ENCODE peak calls at places on chromosome 16, in four cellular contexts. B is breast epithelium, Q is astrocyte of the spinal cord, J is HCT116. H is an unnamed sample.

GRCh38 chr16:74304164-74304834 is 7.7 kb downstream of the PSMD7 start:
- DNase-seq in B (no peak), Q (no peak), J (no peak), H (no peak)

GRCh38 chr16:76787394-76787793 is 403.6 kb upstream of the MON1B start:
- DNase-seq in B (no peak), Q (no peak), J (no peak), H (no peak)

GRCh38 chr16:11989238-11990160 is 13.0 kb downstream of the SNX29 start:
- DNase-seq in B (no peak), Q (no peak), J (no peak), H (no peak)

GRCh38 chr16:1494711-1495110 is 1.6 kb downstream of the TELO2 start:
- DNase-seq in B (no peak), Q (no peak), J (no peak), H (no peak)

GRCh38 chr16:17078950-17079631 is 391.7 kb downstream of the XYLT1 start:
- DNase-seq in B (no peak), Q (no peak), J (no peak), H (no peak)

GRCh38 chr16:78537511-78537910 is 438.1 kb downstream of the WWOX start:
- DNase-seq in B (no peak), Q (no peak), J (no peak), H (no peak)

GRCh38 chr16:48082516-48082915 is 73.3 kb downstream of the ABCC12 start:
- DNase-seq in B (no peak), Q (peak; percentile 88), J (no peak), H (no peak)

GRCh38 chr16:47617732-47618131 is 156.6 kb downstream of the PHKB start:
- DNase-seq in B (no peak), Q (peak; percentile 13), J (peak; percentile 6), H (no peak)

GRCh38 chr16:89365044-89365467 is 125.3 kb downstream of the ANKRD11 start:
- DNase-seq in B (no peak), Q (peak; percentile 67), J (no peak), H (no peak)

GRCh38 chr16:81137012-81137335 is 40.8 kb upstream of the GCSH start:
- DNase-seq in B (peak; percentile 75), Q (peak; percentile 20), J (no peak), H (peak; percentile 8)

GRCh38 chr16:4327782-4328579 is 12.1 kb downstream of the GLIS2 start:
- DNase-seq in B (peak; percentile 84), Q (peak; percentile 62), J (no peak), H (no peak)

GRCh38 chr16:89319883-89320716 is 102.6 kb downstream of the ZNF778 start:
- DNase-seq in B (no peak), Q (peak; percentile 89), J (no peak), H (no peak)

GRCh38 chr16:51012396-51012795 is 138.7 kb downstream of the SALL1 start:
- DNase-seq in B (no peak), Q (no peak), J (no peak), H (no peak)

GRCh38 chr16:28607116-28607623 is 2.7 kb downstream of the SULT1A1 start:
- DNase-seq in B (peak; percentile 34), Q (no peak), J (no peak), H (no peak)

GRCh38 chr16:50036426-50036825 is 11.4 kb downstream of the CNEP1R1 start:
- DNase-seq in B (no peak), Q (no peak), J (no peak), H (no peak)

GRCh38 chr16:16075463-16076399 is 126.3 kb downstream of the ABCC1 start:
- DNase-seq in B (no peak), Q (no peak), J (no peak), H (no peak)

GRCh38 chr16:52569296-52569695 is 22.4 kb upstream of the TOX3 start:
- DNase-seq in B (no peak), Q (no peak), J (no peak), H (no peak)

GRCh38 chr16:73057369-73058210 is 9.7 kb upstream of the ZFHX3 start:
- DNase-seq in B (no peak), Q (no peak), J (no peak), H (no peak)

GRCh38 chr16:73056383-73056782 is 8.5 kb upstream of the ZFHX3 start:
- DNase-seq in B (no peak), Q (no peak), J (no peak), H (no peak)

GRCh38 chr16:73058616-73059409 is 10.9 kb upstream of the ZFHX3 start:
- DNase-seq in B (no peak), Q (no peak), J (peak; percentile 38), H (no peak)

GRCh38 chr16:73058221-73058615 is 10.3 kb upstream of the ZFHX3 start:
- DNase-seq in B (no peak), Q (no peak), J (no peak), H (no peak)

GRCh38 chr16:73056911-73057310 is 9.0 kb upstream of the ZFHX3 start:
- DNase-seq in B (no peak), Q (no peak), J (no peak), H (no peak)
- H3K4me3 ChIP-seq in B (peak overlapping the region; percentile 90), Q (peak overlapping the region; percentile 77), J (peak overlapping the region; percentile 59), H (peak overlapping the region; percentile 68)

DNA sequence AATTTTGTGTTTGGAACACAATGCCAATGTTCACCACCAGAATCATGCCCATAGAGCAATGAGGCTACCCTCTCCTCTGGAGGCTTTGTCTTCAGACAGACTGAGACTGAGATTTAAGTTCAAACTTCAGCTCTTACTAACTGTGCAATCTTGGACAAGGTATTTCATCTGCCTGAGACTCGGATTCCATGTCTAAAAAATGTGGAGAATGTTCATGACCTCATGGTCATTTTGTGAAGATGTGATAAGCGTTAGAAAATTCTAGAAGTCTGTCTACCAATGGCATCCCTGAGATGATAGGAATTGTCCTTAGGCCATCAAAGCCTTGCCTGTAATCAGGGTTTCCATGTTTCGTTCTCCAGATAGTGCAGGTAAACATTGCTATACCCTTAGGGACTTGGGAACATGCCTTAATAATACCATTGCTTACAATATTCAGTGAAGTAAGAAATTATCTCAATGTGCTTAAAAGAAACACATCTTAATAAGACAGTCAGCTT is 388.2 kb upstream of the MAF start:
- DNase-seq in B (no peak), Q (no peak), J (no peak), H (no peak)
- TF ChIP-seq CTCF in B (no peak), Q (no peak), J (no peak), H (no peak)

DNA sequence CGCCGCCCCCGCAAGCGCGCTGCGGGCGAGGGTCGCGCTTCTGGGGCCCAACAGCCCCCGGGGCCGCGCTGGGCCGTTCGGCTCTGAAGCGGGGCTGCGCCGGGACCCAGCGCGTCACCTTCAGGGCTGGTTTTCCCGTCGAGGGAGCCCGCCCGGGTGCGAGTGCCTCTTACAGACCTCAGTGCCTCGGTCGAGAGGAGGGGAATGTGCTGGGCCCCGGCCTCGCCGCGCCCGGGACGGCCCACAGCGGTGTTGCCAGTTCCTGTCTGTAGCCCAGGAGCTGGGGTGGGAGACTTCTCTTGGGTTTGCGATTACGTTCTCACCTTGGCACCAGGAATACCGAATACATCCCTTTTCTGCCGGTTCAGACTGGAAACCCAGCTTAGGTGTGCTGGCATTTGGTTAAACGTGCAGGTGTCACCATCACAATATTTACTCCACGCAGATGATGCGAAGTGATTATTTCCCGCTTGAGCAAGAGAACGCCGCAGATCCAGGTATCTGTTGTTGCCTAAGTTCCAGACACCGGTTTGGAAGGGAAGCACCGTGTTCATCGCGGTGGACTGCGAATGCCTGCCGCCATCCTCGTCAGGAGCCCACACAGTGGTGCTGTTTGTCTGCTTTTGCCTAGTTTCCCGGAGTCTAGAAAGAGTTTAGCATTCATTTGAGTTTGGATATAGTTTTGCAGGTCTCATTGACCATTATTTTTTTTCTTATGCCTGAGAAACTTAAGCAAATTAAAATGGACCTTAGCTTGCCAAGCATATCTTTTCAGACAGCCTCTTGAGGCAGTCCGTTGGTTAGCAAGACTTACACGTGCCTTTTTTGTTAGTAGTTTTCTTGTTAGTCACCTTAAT is 915 bp downstream of the MAP1LC3B start:
- DNase-seq in B (peak; percentile 56), Q (peak; percentile 54), J (no peak), H (no peak)
- H3K4me3 ChIP-seq in B (peak overlapping the region; percentile 97), Q (peak overlapping the region; percentile 84), J (peak overlapping the region; percentile 72), H (peak overlapping the region; percentile 69)

DNA sequence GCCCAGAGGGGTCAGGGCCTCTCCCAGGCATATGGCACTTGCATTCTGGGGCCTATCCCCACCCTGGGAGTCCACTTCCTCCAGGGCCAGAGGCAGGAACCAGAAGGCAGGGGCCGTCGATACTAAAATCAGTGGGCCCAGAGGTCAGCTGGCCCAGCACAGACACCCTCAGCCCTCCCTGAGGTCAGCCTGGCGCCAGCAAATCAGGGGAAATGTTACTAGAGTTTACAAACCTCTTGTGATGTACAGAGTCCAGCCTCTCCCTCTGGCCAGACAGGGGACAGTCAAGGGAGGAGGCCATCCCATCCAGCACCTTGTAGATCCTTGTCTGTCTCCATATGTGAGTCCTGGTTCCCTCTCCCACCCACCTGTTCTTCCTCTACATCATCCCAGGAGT is 10.8 kb downstream of the CDH5 start:
- DNase-seq in B (no peak), Q (no peak), J (no peak), H (no peak)
- TF ChIP-seq CTCF in B (no peak), Q (no peak), J (no peak), H (no peak)

GRCh38 chr16:65069090-65069489 is 52.8 kb downstream of the CDH11 start:
- DNase-seq in B (no peak), Q (peak; percentile 89), J (no peak), H (no peak)

GRCh38 chr16:65068151-65068740 is 53.6 kb downstream of the CDH11 start:
- DNase-seq in B (no peak), Q (no peak), J (no peak), H (no peak)

GRCh38 chr16:65071371-65072311 is 50.2 kb downstream of the CDH11 start:
- DNase-seq in B (no peak), Q (peak; percentile 56), J (no peak), H (no peak)

GRCh38 chr16:65069766-65070165 is 52.1 kb downstream of the CDH11 start:
- DNase-seq in B (no peak), Q (no peak), J (no peak), H (no peak)

DNA sequence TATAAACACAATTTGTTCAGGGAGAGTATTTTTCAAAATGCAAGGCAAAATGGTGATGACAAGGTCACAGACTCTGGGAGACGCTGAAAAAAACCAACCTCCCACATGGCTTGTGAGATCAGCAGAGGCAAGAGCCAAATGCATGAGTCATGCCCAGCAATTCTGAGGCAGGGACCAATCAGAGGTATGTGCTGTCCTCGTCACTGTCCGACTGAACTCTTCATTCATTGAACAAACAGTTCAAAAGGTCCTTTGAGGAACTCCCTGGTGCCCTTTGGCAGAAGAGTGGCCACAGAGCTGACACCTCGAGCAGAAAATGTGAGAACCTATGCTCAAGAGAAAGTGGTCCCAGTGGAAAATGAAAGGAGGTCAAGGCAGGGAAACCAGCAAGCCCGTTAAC is 51.0 kb downstream of the CDH11 start:
- DNase-seq in B (peak; percentile 53), Q (peak; percentile 97), J (no peak), H (peak; percentile 49)
- H3K4me3 ChIP-seq in B (peak overlapping the region; percentile 31), Q (no peak overlapping the region), J (no peak overlapping the region), H (no peak overlapping the region)

GRCh38 chr16:70614208-70614951 is 32.0 kb upstream of the IL34 start:
- DNase-seq in B (no peak), Q (no peak), J (no peak), H (peak; percentile 92)
- TF ChIP-seq CTCF in B (no peak), Q (no peak), J (no peak), H (no peak)

GRCh38 chr16:22188595-22189442 is 17.3 kb upstream of the EEF2K start:
- DNase-seq in B (peak; percentile 65), Q (peak; percentile 91), J (peak; percentile 70), H (peak; percentile 85)
- H3K4me3 ChIP-seq in B (peak overlapping the region; percentile 90), Q (no peak overlapping the region), J (no peak overlapping the region), H (no peak overlapping the region)

DNA sequence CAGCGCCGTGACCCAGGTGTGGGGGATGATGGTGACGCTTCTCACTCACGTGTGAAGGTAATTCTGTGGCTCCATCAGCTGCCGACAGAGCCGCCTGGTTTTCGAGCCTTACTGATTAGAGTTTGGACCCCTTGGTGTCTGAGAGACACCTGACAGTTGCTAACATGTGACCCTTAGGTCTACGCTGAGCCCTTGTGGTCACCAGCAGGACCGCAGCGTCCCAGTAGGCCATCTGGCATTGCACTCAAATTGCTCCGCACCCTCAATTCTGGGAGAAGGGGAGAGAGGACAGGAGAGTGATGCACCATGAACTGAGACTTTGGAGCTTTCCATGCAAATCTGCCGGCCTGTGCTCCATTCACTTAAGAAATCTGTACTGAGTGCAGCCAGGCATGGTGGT is 2.5 kb downstream of the FLYWCH1 start:
- DNase-seq in B (no peak), Q (no peak), J (no peak), H (no peak)
- TF ChIP-seq CTCF in B (no peak), Q (no peak), J (no peak), H (no peak)

H was measured in LNCaP clone FGC.